ENCODE peak calls at places on chromosomes 13 and 19, in four cellular contexts. One of them, this sample, is unnamed.
A peak's percentile ranks its signal among the peaks of the same experiment; 100 is the strongest.

GRCh38 chr13:102128216-102128800 is 273.5 kb downstream of the FGF14 start:
- DNase-seq in right lobe of liver: no peak
- DNase-seq in kidney epithelial cell: peak; percentile 85
- DNase-seq in activated naive CD4-positive, alpha-beta T cell treated with anti-CD3 and anti-CD28 coated beads, Interleukin-2, amount 50 U/mL, for 16 hours: no peak
- DNase-seq in this sample: no peak

GRCh38 chr13:80121038-80121437 is 219.9 kb downstream of the SPRY2 start:
- DNase-seq in right lobe of liver: no peak
- DNase-seq in kidney epithelial cell: no peak
- DNase-seq in activated naive CD4-positive, alpha-beta T cell treated with anti-CD3 and anti-CD28 coated beads, Interleukin-2, amount 50 U/mL, for 16 hours: no peak
- DNase-seq in this sample: no peak

GRCh38 chr13:105773241-105773640 is 762.2 kb downstream of the EFNB2 start:
- DNase-seq in right lobe of liver: no peak
- DNase-seq in kidney epithelial cell: no peak
- DNase-seq in activated naive CD4-positive, alpha-beta T cell treated with anti-CD3 and anti-CD28 coated beads, Interleukin-2, amount 50 U/mL, for 16 hours: no peak
- DNase-seq in this sample: no peak

GRCh38 chr19:7795555-7796161 is 32.6 kb downstream of the CLEC4M start:
- DNase-seq in right lobe of liver: no peak
- DNase-seq in kidney epithelial cell: no peak
- DNase-seq in activated naive CD4-positive, alpha-beta T cell treated with anti-CD3 and anti-CD28 coated beads, Interleukin-2, amount 50 U/mL, for 16 hours: no peak
- DNase-seq in this sample: no peak

GRCh38 chr13:61873717-61874116 is 458.1 kb upstream of the PCDH20 start:
- DNase-seq in right lobe of liver: no peak
- DNase-seq in kidney epithelial cell: no peak
- DNase-seq in activated naive CD4-positive, alpha-beta T cell treated with anti-CD3 and anti-CD28 coated beads, Interleukin-2, amount 50 U/mL, for 16 hours: no peak
- DNase-seq in this sample: no peak

GRCh38 chr13:88919970-88920628 is 1248.9 kb downstream of the SLITRK5 start:
- DNase-seq in right lobe of liver: no peak
- DNase-seq in kidney epithelial cell: no peak
- DNase-seq in activated naive CD4-positive, alpha-beta T cell treated with anti-CD3 and anti-CD28 coated beads, Interleukin-2, amount 50 U/mL, for 16 hours: peak; percentile 17
- DNase-seq in this sample: no peak

GRCh38 chr13:38960175-38960574 is 30.5 kb downstream of the STOML3 start:
- DNase-seq in right lobe of liver: no peak
- DNase-seq in kidney epithelial cell: no peak
- DNase-seq in activated naive CD4-positive, alpha-beta T cell treated with anti-CD3 and anti-CD28 coated beads, Interleukin-2, amount 50 U/mL, for 16 hours: no peak
- DNase-seq in this sample: no peak

GRCh38 chr13:75518439-75519088 is 19.1 kb downstream of the COMMD6 start:
- DNase-seq in right lobe of liver: no peak
- DNase-seq in kidney epithelial cell: no peak
- DNase-seq in activated naive CD4-positive, alpha-beta T cell treated with anti-CD3 and anti-CD28 coated beads, Interleukin-2, amount 50 U/mL, for 16 hours: no peak
- DNase-seq in this sample: no peak

GRCh38 chr19:51031880-51032225 is 2.9 kb downstream of the KLK12 start:
- DNase-seq in right lobe of liver: no peak
- DNase-seq in kidney epithelial cell: no peak
- DNase-seq in activated naive CD4-positive, alpha-beta T cell treated with anti-CD3 and anti-CD28 coated beads, Interleukin-2, amount 50 U/mL, for 16 hours: no peak
- DNase-seq in this sample: no peak

GRCh38 chr19:3456925-3457530 is 23.3 kb downstream of the SMIM24 start:
- DNase-seq in right lobe of liver: no peak
- DNase-seq in kidney epithelial cell: no peak
- DNase-seq in activated naive CD4-positive, alpha-beta T cell treated with anti-CD3 and anti-CD28 coated beads, Interleukin-2, amount 50 U/mL, for 16 hours: no peak
- DNase-seq in this sample: no peak

GRCh38 chr13:86445584-86446140 is 646.4 kb upstream of the SLITRK6 start:
- DNase-seq in right lobe of liver: no peak
- DNase-seq in kidney epithelial cell: no peak
- DNase-seq in activated naive CD4-positive, alpha-beta T cell treated with anti-CD3 and anti-CD28 coated beads, Interleukin-2, amount 50 U/mL, for 16 hours: no peak
- DNase-seq in this sample: no peak

GRCh38 chr19:619286-620002 is 13.9 kb downstream of the POLRMT start:
- DNase-seq in right lobe of liver: no peak
- DNase-seq in kidney epithelial cell: no peak
- DNase-seq in activated naive CD4-positive, alpha-beta T cell treated with anti-CD3 and anti-CD28 coated beads, Interleukin-2, amount 50 U/mL, for 16 hours: no peak
- DNase-seq in this sample: no peak

GRCh38 chr13:80408270-80408669 is 67.3 kb upstream of the SPRY2 start:
- DNase-seq in right lobe of liver: no peak
- DNase-seq in kidney epithelial cell: no peak
- DNase-seq in activated naive CD4-positive, alpha-beta T cell treated with anti-CD3 and anti-CD28 coated beads, Interleukin-2, amount 50 U/mL, for 16 hours: no peak
- DNase-seq in this sample: no peak

GRCh38 chr19:7680606-7681335 is at the start of gene TRAPPC5:
- DNase-seq in right lobe of liver: peak; percentile 89
- DNase-seq in kidney epithelial cell: peak; percentile 41
- DNase-seq in activated naive CD4-positive, alpha-beta T cell treated with anti-CD3 and anti-CD28 coated beads, Interleukin-2, amount 50 U/mL, for 16 hours: peak; percentile 87
- DNase-seq in this sample: peak; percentile 89

GRCh38 chr13:40236566-40237168 is 429.8 kb downstream of the FOXO1 start:
- DNase-seq in right lobe of liver: no peak
- DNase-seq in kidney epithelial cell: no peak
- DNase-seq in activated naive CD4-positive, alpha-beta T cell treated with anti-CD3 and anti-CD28 coated beads, Interleukin-2, amount 50 U/mL, for 16 hours: no peak
- DNase-seq in this sample: no peak

GRCh38 chr13:34035676-34036325 is 217.9 kb downstream of the RFC3 start:
- DNase-seq in right lobe of liver: no peak
- DNase-seq in kidney epithelial cell: no peak
- DNase-seq in activated naive CD4-positive, alpha-beta T cell treated with anti-CD3 and anti-CD28 coated beads, Interleukin-2, amount 50 U/mL, for 16 hours: no peak
- DNase-seq in this sample: no peak

GRCh38 chr13:107480130-107480529 is 735.2 kb downstream of the LIG4 start:
- DNase-seq in right lobe of liver: no peak
- DNase-seq in kidney epithelial cell: peak; percentile 34
- DNase-seq in activated naive CD4-positive, alpha-beta T cell treated with anti-CD3 and anti-CD28 coated beads, Interleukin-2, amount 50 U/mL, for 16 hours: no peak
- DNase-seq in this sample: no peak

GRCh38 chr13:45482571-45483173 is 17.9 kb downstream of the COG3 start:
- DNase-seq in right lobe of liver: no peak
- DNase-seq in kidney epithelial cell: no peak
- DNase-seq in activated naive CD4-positive, alpha-beta T cell treated with anti-CD3 and anti-CD28 coated beads, Interleukin-2, amount 50 U/mL, for 16 hours: no peak
- DNase-seq in this sample: no peak

GRCh38 chr19:16262618-16263017 is 62.0 kb upstream of the KLF2 start:
- DNase-seq in right lobe of liver: peak; percentile 87
- DNase-seq in kidney epithelial cell: no peak
- DNase-seq in activated naive CD4-positive, alpha-beta T cell treated with anti-CD3 and anti-CD28 coated beads, Interleukin-2, amount 50 U/mL, for 16 hours: no peak
- DNase-seq in this sample: peak; percentile 83

GRCh38 chr13:99605417-99606321 is 104.4 kb downstream of the TM9SF2 start:
- DNase-seq in right lobe of liver: peak; percentile 91
- DNase-seq in kidney epithelial cell: no peak
- DNase-seq in activated naive CD4-positive, alpha-beta T cell treated with anti-CD3 and anti-CD28 coated beads, Interleukin-2, amount 50 U/mL, for 16 hours: peak; percentile 39
- DNase-seq in this sample: peak; percentile 89

GRCh38 chr13:103883152-103883551 is 816.9 kb upstream of the SLC10A2 start:
- DNase-seq in right lobe of liver: peak; percentile 75
- DNase-seq in kidney epithelial cell: peak; percentile 86
- DNase-seq in activated naive CD4-positive, alpha-beta T cell treated with anti-CD3 and anti-CD28 coated beads, Interleukin-2, amount 50 U/mL, for 16 hours: no peak
- DNase-seq in this sample: peak; percentile 69

GRCh38 chr13:72530471-72530870 is 197.0 kb downstream of the MZT1 start:
- DNase-seq in right lobe of liver: no peak
- DNase-seq in kidney epithelial cell: no peak
- DNase-seq in activated naive CD4-positive, alpha-beta T cell treated with anti-CD3 and anti-CD28 coated beads, Interleukin-2, amount 50 U/mL, for 16 hours: no peak
- DNase-seq in this sample: no peak

GRCh38 chr13:98374750-98375149 is 197.7 kb upstream of the RNF113B start:
- DNase-seq in right lobe of liver: no peak
- DNase-seq in kidney epithelial cell: no peak
- DNase-seq in activated naive CD4-positive, alpha-beta T cell treated with anti-CD3 and anti-CD28 coated beads, Interleukin-2, amount 50 U/mL, for 16 hours: no peak
- DNase-seq in this sample: no peak

GRCh38 chr13:99590519-99591011 is 89.3 kb downstream of the TM9SF2 start:
- DNase-seq in right lobe of liver: no peak
- DNase-seq in kidney epithelial cell: no peak
- DNase-seq in activated naive CD4-positive, alpha-beta T cell treated with anti-CD3 and anti-CD28 coated beads, Interleukin-2, amount 50 U/mL, for 16 hours: no peak
- DNase-seq in this sample: no peak

GRCh38 chr13:99955747-99956472 is 15.7 kb downstream of the ZIC5 start:
- DNase-seq in right lobe of liver: no peak
- DNase-seq in kidney epithelial cell: no peak
- DNase-seq in activated naive CD4-positive, alpha-beta T cell treated with anti-CD3 and anti-CD28 coated beads, Interleukin-2, amount 50 U/mL, for 16 hours: no peak
- DNase-seq in this sample: no peak

GRCh38 chr13:65378484-65378883 is 1851.7 kb downstream of the PCDH9 start:
- DNase-seq in right lobe of liver: no peak
- DNase-seq in kidney epithelial cell: no peak
- DNase-seq in activated naive CD4-positive, alpha-beta T cell treated with anti-CD3 and anti-CD28 coated beads, Interleukin-2, amount 50 U/mL, for 16 hours: no peak
- DNase-seq in this sample: no peak

GRCh38 chr19:18700501-18701249 is 17.2 kb downstream of the CRTC1 start:
- DNase-seq in right lobe of liver: peak; percentile 96
- DNase-seq in kidney epithelial cell: peak; percentile 16
- DNase-seq in activated naive CD4-positive, alpha-beta T cell treated with anti-CD3 and anti-CD28 coated beads, Interleukin-2, amount 50 U/mL, for 16 hours: peak; percentile 74
- DNase-seq in this sample: peak; percentile 94

GRCh38 chr13:26048745-26049144 is 3.1 kb downstream of the SHISA2 start:
- DNase-seq in right lobe of liver: no peak
- DNase-seq in kidney epithelial cell: no peak
- DNase-seq in activated naive CD4-positive, alpha-beta T cell treated with anti-CD3 and anti-CD28 coated beads, Interleukin-2, amount 50 U/mL, for 16 hours: no peak
- DNase-seq in this sample: no peak

GRCh38 chr13:84497613-84498012 is 615.3 kb upstream of the SLITRK1 start:
- DNase-seq in right lobe of liver: no peak
- DNase-seq in kidney epithelial cell: no peak
- DNase-seq in activated naive CD4-positive, alpha-beta T cell treated with anti-CD3 and anti-CD28 coated beads, Interleukin-2, amount 50 U/mL, for 16 hours: no peak
- DNase-seq in this sample: no peak

GRCh38 chr13:67106502-67107057 is 123.6 kb downstream of the PCDH9 start:
- DNase-seq in right lobe of liver: no peak
- DNase-seq in kidney epithelial cell: no peak
- DNase-seq in activated naive CD4-positive, alpha-beta T cell treated with anti-CD3 and anti-CD28 coated beads, Interleukin-2, amount 50 U/mL, for 16 hours: no peak
- DNase-seq in this sample: no peak

GRCh38 chr13:59861676-59862075 is 302.1 kb downstream of the DIAPH3 start:
- DNase-seq in right lobe of liver: no peak
- DNase-seq in kidney epithelial cell: no peak
- DNase-seq in activated naive CD4-positive, alpha-beta T cell treated with anti-CD3 and anti-CD28 coated beads, Interleukin-2, amount 50 U/mL, for 16 hours: no peak
- DNase-seq in this sample: no peak

GRCh38 chr13:33349996-33350826 is 64.7 kb upstream of the STARD13 start:
- DNase-seq in right lobe of liver: no peak
- DNase-seq in kidney epithelial cell: no peak
- DNase-seq in activated naive CD4-positive, alpha-beta T cell treated with anti-CD3 and anti-CD28 coated beads, Interleukin-2, amount 50 U/mL, for 16 hours: no peak
- DNase-seq in this sample: no peak

GRCh38 chr13:33372251-33372919 is 86.8 kb upstream of the STARD13 start:
- DNase-seq in right lobe of liver: no peak
- DNase-seq in kidney epithelial cell: no peak
- DNase-seq in activated naive CD4-positive, alpha-beta T cell treated with anti-CD3 and anti-CD28 coated beads, Interleukin-2, amount 50 U/mL, for 16 hours: no peak
- DNase-seq in this sample: no peak

GRCh38 chr19:42207767-42208259 is 9.7 kb downstream of the DEDD2 start:
- DNase-seq in right lobe of liver: no peak
- DNase-seq in kidney epithelial cell: peak; percentile 47
- DNase-seq in activated naive CD4-positive, alpha-beta T cell treated with anti-CD3 and anti-CD28 coated beads, Interleukin-2, amount 50 U/mL, for 16 hours: no peak
- DNase-seq in this sample: no peak

GRCh38 chr13:113453962-113454361 is 674 bp upstream of the ADPRHL1 start:
- DNase-seq in right lobe of liver: peak; percentile 15
- DNase-seq in kidney epithelial cell: no peak
- DNase-seq in activated naive CD4-positive, alpha-beta T cell treated with anti-CD3 and anti-CD28 coated beads, Interleukin-2, amount 50 U/mL, for 16 hours: no peak
- DNase-seq in this sample: no peak

This sample was measured in left lobe of liver.